ENCODE peak calls at places on chromosomes 4 and X, in nine cellular contexts. E is B cell; R is Calu3; D is upper lobe of right lung; L is right lobe of liver; W is nephron progenitor cell; J is omental fat pad; S is CD8-positive, alpha-beta T cell; Y is brain microvascular endothelial cell. A is an unnamed sample.

GRCh38 chrX:3548743-3549441 is 164.6 kb downstream of the PRKX start:
- DNase-seq in L (no peak), R (no peak), W (no peak), J (no peak), S (no peak), D (no peak), E (no peak), Y (peak), A (no peak)

GRCh38 chrX:70979136-70979762 is 48.4 kb upstream of the SLC7A3 start:
- DNase-seq in D (no peak), J (no peak), R (peak), E (no peak), L (no peak), Y (peak), S (no peak), W (no peak), A (no peak)

GRCh38 chrX:97065973-97066372 is 182.3 kb downstream of the RPA4 start:
- DNase-seq in S (no peak), J (no peak), Y (peak), E (no peak), L (no peak), D (no peak), R (no peak), W (no peak), A (no peak)

GRCh38 chr4:123505457-123506310 is 109.1 kb downstream of the SPRY1 start:
- DNase-seq in R (peak), S (peak), J (no peak), E (peak), Y (peak), L (peak), W (peak), D (peak), A (peak)

GRCh38 chr4:100816646-100817045 is 298.8 kb upstream of the EMCN start:
- DNase-seq in L (no peak), E (no peak), W (no peak), S (no peak), D (no peak), J (no peak), R (no peak), Y (no peak), A (no peak)

GRCh38 chr4:114383055-114383454 is 215.6 kb upstream of the UGT8 start:
- DNase-seq in S (no peak), J (no peak), D (no peak), Y (no peak), E (no peak), W (no peak), L (no peak), R (no peak), A (no peak)

GRCh38 chrX:153414838-153415552 is 3.7 kb downstream of the ZFP92 start:
- DNase-seq in Y (no peak), R (no peak), L (no peak), J (no peak), E (no peak), W (no peak), D (peak), S (no peak), A (no peak)

GRCh38 chr4:54025582-54025981 is 38.8 kb downstream of the CHIC2 start:
- DNase-seq in E (no peak), S (no peak), D (no peak), W (no peak), Y (no peak), J (no peak), R (no peak), L (no peak), A (no peak)

GRCh38 chr4:186932631-186933150 is 209.0 kb upstream of the FAT1 start:
- DNase-seq in Y (peak), D (no peak), S (no peak), E (no peak), L (no peak), W (no peak), J (no peak), R (no peak), A (no peak)

GRCh38 chr4:147108409-147108808 is 162.7 kb upstream of the TTC29 start:
- DNase-seq in W (no peak), L (no peak), J (no peak), R (no peak), S (no peak), E (no peak), Y (peak), D (no peak), A (no peak)

GRCh38 chr4:168409089-168409801 is 71.0 kb downstream of the DDX60L start:
- DNase-seq in D (no peak), J (no peak), W (no peak), R (no peak), E (no peak), Y (no peak), S (no peak), L (no peak), A (no peak)

GRCh38 chr4:175833574-175834350 is 21.7 kb upstream of the GPM6A start:
- DNase-seq in J (no peak), Y (no peak), R (no peak), L (no peak), S (no peak), E (no peak), W (no peak), D (no peak), A (no peak)

GRCh38 chrX:130173190-130173895 is 1.6 kb downstream of the RAB33A start:
- DNase-seq in L (no peak), J (peak), W (no peak), E (no peak), R (no peak), Y (peak), D (no peak), S (no peak), A (no peak)

GRCh38 chr4:84916233-84916632 is 50.3 kb downstream of the WDFY3 start:
- DNase-seq in L (no peak), W (no peak), D (no peak), S (no peak), J (no peak), E (no peak), Y (no peak), R (no peak), A (no peak)

GRCh38 chr4:147828361-147828760 is 96.5 kb downstream of the ARHGAP10 start:
- DNase-seq in S (no peak), R (no peak), E (no peak), W (no peak), L (no peak), Y (no peak), J (no peak), D (no peak), A (no peak)

GRCh38 chrX:41250867-41251266 is 83.1 kb upstream of the DDX3X start:
- DNase-seq in R (no peak), J (no peak), E (no peak), W (no peak), S (peak), L (no peak), D (no peak), Y (no peak), A (no peak)

GRCh38 chrX:9644335-9644734 is 121.3 kb downstream of the GPR143 start:
- DNase-seq in L (no peak), Y (no peak), E (peak), D (no peak), J (no peak), W (no peak), S (no peak), R (no peak), A (no peak)

GRCh38 chr4:169665039-169665732 is 44.8 kb downstream of the CLCN3 start:
- DNase-seq in J (no peak), E (no peak), R (no peak), D (no peak), W (no peak), Y (no peak), S (no peak), L (no peak), A (no peak)

GRCh38 chr4:145808848-145809512 is 129.0 kb downstream of the C4orf51 start:
- DNase-seq in J (no peak), R (no peak), L (no peak), E (no peak), S (no peak), D (no peak), W (no peak), Y (no peak), A (no peak)

DNA sequence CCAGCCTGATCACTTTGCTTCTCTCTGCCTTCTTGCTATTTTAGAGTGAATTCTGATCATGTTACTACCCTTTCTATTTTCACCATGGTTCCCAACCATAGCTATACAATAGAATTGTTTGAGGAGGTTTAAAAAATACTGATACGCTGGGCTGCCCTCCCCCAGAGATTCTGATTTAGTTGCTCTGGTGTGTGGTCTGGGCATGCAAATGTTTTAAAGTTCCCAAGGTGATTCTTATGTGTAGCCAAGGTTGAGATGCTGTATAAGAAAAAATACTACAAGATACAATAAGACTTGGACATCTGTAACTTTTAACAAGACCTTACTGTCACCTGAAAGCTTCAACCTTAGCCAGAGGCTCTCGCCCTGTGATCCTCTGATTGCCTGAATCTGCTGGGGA is 22.2 kb upstream of the INTS6L start:
- DNase-seq in Y (no peak), S (no peak), W (no peak), L (no peak), J (no peak), D (no peak), R (no peak), E (no peak), A (no peak)
- TF ChIP-seq CTCF in Y (no peak), S (no peak), W (no peak), L (no peak), J (no peak), D (no peak), R (no peak), E (no peak), A (no peak)

GRCh38 chrX:115957862-115958490 is 212.6 kb upstream of the AGTR2 start:
- DNase-seq in J (no peak), Y (no peak), W (no peak), R (no peak), L (no peak), E (no peak), D (no peak), S (no peak), A (no peak)
- TF ChIP-seq CTCF in J (no peak), Y (no peak), W (no peak), R (no peak), L (peak), E (no peak), D (no peak), S (no peak), A (peak)

GRCh38 chrX:105191878-105192277 is 28.6 kb downstream of the TEX13A start:
- DNase-seq in W (peak), Y (peak), S (no peak), E (no peak), R (peak), L (no peak), J (no peak), D (no peak), A (no peak)
- TF ChIP-seq CTCF in W (peak), Y (peak), S (no peak), E (no peak), R (no peak), L (peak), J (no peak), D (no peak), A (no peak)

GRCh38 chr4:13966241-13967195 is 339.0 kb upstream of the BOD1L1 start:
- DNase-seq in D (no peak), S (no peak), E (no peak), L (no peak), W (no peak), J (no peak), Y (peak), R (peak), A (no peak)
- TF ChIP-seq CTCF in D (no peak), S (no peak), E (no peak), L (no peak), W (no peak), J (no peak), Y (peak), R (no peak), A (no peak)

GRCh38 chrX:135713795-135714194 is 356 bp downstream of the CT45A1 start:
- DNase-seq in W (no peak), L (no peak), R (no peak), E (no peak), J (no peak), D (no peak), Y (no peak), S (no peak), A (no peak)

DNA sequence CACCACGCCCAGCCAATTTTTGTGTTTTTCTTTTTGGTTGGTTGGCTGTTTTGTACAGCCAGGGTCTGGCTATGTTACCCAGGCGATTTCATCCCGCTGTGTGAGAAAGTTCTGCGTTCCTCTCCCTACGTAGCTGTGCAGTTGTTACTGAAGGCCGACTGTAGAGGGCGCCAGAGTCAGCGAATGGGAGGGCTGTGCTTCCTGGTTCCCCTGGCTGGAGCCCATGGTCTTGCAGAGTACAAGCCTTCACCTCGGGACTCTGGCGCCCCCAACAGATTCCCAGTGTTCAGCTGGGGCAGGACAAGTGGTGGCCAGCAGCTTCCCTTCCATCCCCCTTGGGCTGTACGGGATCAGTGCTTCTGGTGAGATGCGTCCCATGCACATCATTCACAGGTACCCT is 5.6 kb upstream of the CT45A1 start:
- DNase-seq in J (no peak), Y (no peak), E (no peak), S (no peak), L (no peak), D (no peak), R (peak), W (peak), A (no peak)
- TF ChIP-seq CTCF in J (no peak), Y (peak), E (no peak), S (no peak), L (peak), D (peak), R (no peak), W (no peak), A (peak)

A was measured in D721Med.